ENCODE peak calls at places on chromosomes 12 and 14, in eight cellular contexts. One of them, this sample, is unnamed. For H4K20me1, the result is how much of the 10 kb centered on the place peaks cover.

GRCh38 chr12:26119391-26119981 is 5.4 kb downstream of the BHLHE41 start:
- DNase-seq in GM23338: peak
- DNase-seq in PC-3: peak
- DNase-seq in MM.1S: peak
- DNase-seq in SK-N-SH: peak
- DNase-seq in OCI-LY7: peak
- DNase-seq in hepatocyte: peak
- DNase-seq in HCT116: peak
- DNase-seq in this sample: peak

GRCh38 chr14:64614214-64614613 is 64.5 kb downstream of the PPP1R36 start:
- DNase-seq in HCT116: no peak
- DNase-seq in OCI-LY7: no peak
- DNase-seq in SK-N-SH: no peak
- DNase-seq in PC-3: no peak
- DNase-seq in hepatocyte: no peak
- DNase-seq in GM23338: no peak
- DNase-seq in MM.1S: no peak
- DNase-seq in this sample: no peak

GRCh38 chr12:31584782-31585181 is 6.2 kb downstream of the DENND5B start:
- DNase-seq in SK-N-SH: no peak
- DNase-seq in MM.1S: no peak
- DNase-seq in HCT116: no peak
- DNase-seq in PC-3: no peak
- DNase-seq in OCI-LY7: no peak
- DNase-seq in hepatocyte: no peak
- DNase-seq in GM23338: no peak
- DNase-seq in this sample: no peak

GRCh38 chr14:95256011-95256775 is 63.5 kb downstream of the CLMN start:
- DNase-seq in GM23338: no peak
- DNase-seq in hepatocyte: no peak
- DNase-seq in HCT116: no peak
- DNase-seq in PC-3: no peak
- DNase-seq in SK-N-SH: no peak
- DNase-seq in MM.1S: no peak
- DNase-seq in OCI-LY7: no peak
- DNase-seq in this sample: peak

GRCh38 chr14:50082784-50083466 is 33.4 kb downstream of the VCPKMT start:
- DNase-seq in OCI-LY7: peak
- DNase-seq in PC-3: no peak
- DNase-seq in HCT116: no peak
- DNase-seq in MM.1S: peak
- DNase-seq in hepatocyte: no peak
- DNase-seq in SK-N-SH: no peak
- DNase-seq in GM23338: no peak
- DNase-seq in this sample: no peak

GRCh38 chr12:67535176-67535575 is 113.4 kb upstream of the DYRK2 start:
- DNase-seq in HCT116: no peak
- DNase-seq in GM23338: peak
- DNase-seq in OCI-LY7: no peak
- DNase-seq in MM.1S: no peak
- DNase-seq in PC-3: no peak
- DNase-seq in SK-N-SH: no peak
- DNase-seq in hepatocyte: no peak
- DNase-seq in this sample: peak

GRCh38 chr12:52029686-52030085 is 21.6 kb upstream of the NR4A1 start:
- DNase-seq in hepatocyte: peak
- DNase-seq in SK-N-SH: peak
- DNase-seq in GM23338: peak
- DNase-seq in PC-3: peak
- DNase-seq in MM.1S: no peak
- DNase-seq in HCT116: no peak
- DNase-seq in OCI-LY7: no peak
- DNase-seq in this sample: peak

GRCh38 chr12:132444283-132444682 is 45.7 kb upstream of the FBRSL1 start:
- DNase-seq in HCT116: no peak
- DNase-seq in SK-N-SH: no peak
- DNase-seq in PC-3: no peak
- DNase-seq in hepatocyte: no peak
- DNase-seq in MM.1S: no peak
- DNase-seq in GM23338: no peak
- DNase-seq in OCI-LY7: no peak
- DNase-seq in this sample: no peak

GRCh38 chr14:92650581-92651105 is 97.8 kb downstream of the LGMN start:
- DNase-seq in hepatocyte: no peak
- DNase-seq in OCI-LY7: no peak
- DNase-seq in MM.1S: no peak
- DNase-seq in PC-3: no peak
- DNase-seq in GM23338: no peak
- DNase-seq in HCT116: no peak
- DNase-seq in SK-N-SH: no peak
- DNase-seq in this sample: no peak

GRCh38 chr14:103354141-103354540 is 20.1 kb downstream of the EIF5 start:
- DNase-seq in OCI-LY7: no peak
- DNase-seq in SK-N-SH: no peak
- DNase-seq in HCT116: no peak
- DNase-seq in PC-3: no peak
- DNase-seq in GM23338: no peak
- DNase-seq in MM.1S: no peak
- DNase-seq in hepatocyte: no peak
- DNase-seq in this sample: no peak

GRCh38 chr14:58942516-58942915 is 246.0 kb upstream of the DAAM1 start:
- DNase-seq in GM23338: no peak
- DNase-seq in PC-3: peak
- DNase-seq in MM.1S: no peak
- DNase-seq in hepatocyte: peak
- DNase-seq in HCT116: no peak
- DNase-seq in SK-N-SH: no peak
- DNase-seq in OCI-LY7: no peak
- DNase-seq in this sample: no peak

GRCh38 chr12:109493090-109493489 is 15.7 kb downstream of the UBE3B start:
- DNase-seq in PC-3: no peak
- DNase-seq in MM.1S: no peak
- DNase-seq in HCT116: no peak
- DNase-seq in OCI-LY7: no peak
- DNase-seq in GM23338: no peak
- DNase-seq in hepatocyte: no peak
- DNase-seq in SK-N-SH: no peak
- DNase-seq in this sample: no peak

GRCh38 chr12:2640281-2640680 is 154.5 kb upstream of the FKBP4 start:
- DNase-seq in MM.1S: no peak
- DNase-seq in HCT116: no peak
- DNase-seq in GM23338: no peak
- DNase-seq in hepatocyte: no peak
- DNase-seq in SK-N-SH: no peak
- DNase-seq in PC-3: no peak
- DNase-seq in OCI-LY7: no peak
- DNase-seq in this sample: no peak
- TF ChIP-seq CTCF in MM.1S: no peak
- TF ChIP-seq CTCF in HCT116: peak
- TF ChIP-seq CTCF in GM23338: peak
- TF ChIP-seq CTCF in hepatocyte: no peak
- TF ChIP-seq CTCF in SK-N-SH: peak
- TF ChIP-seq CTCF in PC-3: no peak
- TF ChIP-seq CTCF in OCI-LY7: no peak
- TF ChIP-seq CTCF in this sample: no peak

DNA sequence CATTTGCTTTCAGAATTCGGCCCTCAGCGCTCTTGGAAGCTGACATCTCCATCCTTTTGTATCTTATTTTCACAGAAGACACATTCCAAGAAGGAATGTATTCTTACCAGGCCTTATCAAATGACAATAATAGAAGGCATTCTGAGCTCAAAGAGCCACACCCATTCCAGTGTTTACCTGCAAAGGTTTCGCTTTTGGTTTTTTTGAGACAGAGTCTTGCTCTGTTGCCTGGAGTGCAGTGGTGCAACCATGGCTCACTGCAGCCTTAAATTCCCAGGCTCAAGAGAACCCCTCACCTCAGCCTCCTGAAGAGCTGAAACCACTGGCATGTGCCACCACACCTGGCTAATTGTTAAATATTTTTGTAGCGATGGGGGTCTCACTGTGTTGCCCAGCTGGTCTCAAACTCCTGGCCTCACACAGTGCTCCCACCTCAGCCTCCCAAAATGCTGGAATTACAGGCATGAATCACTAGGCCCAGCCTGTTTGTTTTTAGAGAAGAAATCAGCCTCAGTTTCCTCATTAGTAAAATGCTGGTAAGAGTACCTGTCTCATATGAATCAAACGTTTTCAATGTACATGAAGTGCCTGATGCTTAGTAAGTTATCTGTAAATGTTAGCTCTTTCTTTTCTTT is 69.2 kb downstream of the SLC6A12 start:
- DNase-seq in MM.1S: peak
- DNase-seq in PC-3: no peak
- DNase-seq in hepatocyte: no peak
- DNase-seq in GM23338: no peak
- DNase-seq in OCI-LY7: no peak
- DNase-seq in HCT116: no peak
- DNase-seq in SK-N-SH: no peak
- DNase-seq in this sample: no peak
- TF ChIP-seq EZH2phosphoT487 in MM.1S: no peak
- TF ChIP-seq EZH2phosphoT487 in PC-3: no peak
- TF ChIP-seq EZH2phosphoT487 in hepatocyte: no peak
- TF ChIP-seq EZH2phosphoT487 in GM23338: no peak
- TF ChIP-seq EZH2phosphoT487 in OCI-LY7: no peak
- TF ChIP-seq EZH2phosphoT487 in HCT116: no peak
- TF ChIP-seq EZH2phosphoT487 in SK-N-SH: no peak
- TF ChIP-seq EZH2phosphoT487 in this sample: no peak

DNA sequence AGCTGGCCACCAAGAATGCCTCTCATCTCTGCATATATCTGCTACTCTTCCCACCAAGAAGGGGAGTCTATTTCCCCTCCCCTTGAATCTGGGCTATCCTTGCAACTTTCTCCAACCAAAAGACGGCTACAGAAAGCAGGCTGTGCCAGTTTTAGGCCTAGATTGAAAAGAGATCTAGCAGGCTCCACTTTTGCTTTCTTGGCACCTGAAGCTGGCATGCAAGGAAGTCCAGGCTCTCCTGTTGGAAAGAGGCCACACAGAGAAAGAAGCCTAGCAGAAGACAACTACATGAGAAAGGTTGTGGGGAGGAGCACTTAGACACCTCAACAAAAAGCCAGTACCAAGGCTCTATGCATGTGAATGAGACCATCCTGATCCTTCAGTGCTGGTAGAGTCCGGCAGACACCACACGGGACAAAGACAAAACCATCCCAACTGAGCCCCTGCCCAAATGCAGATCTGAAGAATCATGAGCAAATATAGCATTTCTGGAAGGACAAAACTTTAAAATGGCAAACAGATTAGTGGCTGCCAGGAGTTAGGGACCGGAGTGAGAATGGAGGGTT is 68.0 kb downstream of the SPPL3 start:
- DNase-seq in PC-3: no peak
- DNase-seq in GM23338: no peak
- DNase-seq in SK-N-SH: no peak
- DNase-seq in hepatocyte: no peak
- DNase-seq in HCT116: no peak
- DNase-seq in MM.1S: no peak
- DNase-seq in OCI-LY7: no peak
- DNase-seq in this sample: no peak
- H4K20me1 ChIP-seq in PC-3: under half
- H4K20me1 ChIP-seq in GM23338: under half
- H4K20me1 ChIP-seq in SK-N-SH: half or more
- H4K20me1 ChIP-seq in hepatocyte: half or more
- H4K20me1 ChIP-seq in HCT116: under half
- H4K20me1 ChIP-seq in MM.1S: under half
- H4K20me1 ChIP-seq in OCI-LY7: under half
- H4K20me1 ChIP-seq in this sample: under half

DNA sequence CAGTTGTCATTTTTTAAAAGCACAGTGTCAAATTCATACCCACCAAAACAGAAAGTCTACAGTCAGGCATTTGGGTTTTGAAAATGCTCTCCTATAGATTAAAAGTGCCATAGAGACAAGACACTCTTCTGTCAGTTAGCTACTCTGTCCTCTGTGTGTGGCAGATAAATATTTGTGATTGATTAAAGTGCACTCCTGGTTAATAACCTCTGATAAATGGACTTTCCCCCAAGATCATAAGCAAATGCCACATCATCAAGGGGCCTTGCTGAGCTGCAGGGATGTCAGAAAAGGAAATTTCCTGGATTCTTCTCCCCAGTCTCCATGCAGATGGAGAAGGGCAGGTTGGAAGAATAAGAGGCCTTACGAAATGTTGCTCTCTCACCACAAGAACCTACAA is 1329.5 kb upstream of the TMEM132C start:
- DNase-seq in MM.1S: no peak
- DNase-seq in HCT116: no peak
- DNase-seq in SK-N-SH: no peak
- DNase-seq in GM23338: no peak
- DNase-seq in hepatocyte: no peak
- DNase-seq in OCI-LY7: no peak
- DNase-seq in PC-3: no peak
- DNase-seq in this sample: no peak
- TF ChIP-seq CTCF in MM.1S: no peak
- TF ChIP-seq CTCF in HCT116: no peak
- TF ChIP-seq CTCF in SK-N-SH: no peak
- TF ChIP-seq CTCF in GM23338: no peak
- TF ChIP-seq CTCF in hepatocyte: no peak
- TF ChIP-seq CTCF in OCI-LY7: no peak
- TF ChIP-seq CTCF in PC-3: no peak
- TF ChIP-seq CTCF in this sample: no peak

DNA sequence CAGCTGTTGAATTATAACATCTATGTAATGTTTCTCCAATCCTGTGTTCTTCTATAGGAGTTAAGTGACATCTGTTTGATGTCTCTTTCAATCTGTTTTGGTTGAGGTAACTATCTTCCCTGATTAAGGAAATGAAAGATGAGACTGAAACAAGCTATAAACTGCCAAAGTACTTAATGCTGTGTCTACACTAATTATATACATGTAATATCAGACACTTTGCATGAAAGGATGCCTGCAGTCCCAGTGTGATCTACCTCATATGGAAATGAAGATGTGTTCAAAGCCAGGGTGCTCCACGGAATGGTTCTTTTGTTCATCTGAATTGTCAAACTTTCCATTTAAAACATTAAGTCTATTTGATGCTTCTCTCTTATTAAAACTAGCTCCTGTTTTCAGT is 958.3 kb downstream of the GALC start:
- DNase-seq in SK-N-SH: no peak
- DNase-seq in HCT116: no peak
- DNase-seq in GM23338: no peak
- DNase-seq in MM.1S: peak
- DNase-seq in hepatocyte: no peak
- DNase-seq in OCI-LY7: no peak
- DNase-seq in PC-3: no peak
- DNase-seq in this sample: no peak
- TF ChIP-seq EZH2phosphoT487 in SK-N-SH: no peak
- TF ChIP-seq EZH2phosphoT487 in HCT116: no peak
- TF ChIP-seq EZH2phosphoT487 in GM23338: no peak
- TF ChIP-seq EZH2phosphoT487 in MM.1S: no peak
- TF ChIP-seq EZH2phosphoT487 in hepatocyte: no peak
- TF ChIP-seq EZH2phosphoT487 in OCI-LY7: no peak
- TF ChIP-seq EZH2phosphoT487 in PC-3: no peak
- TF ChIP-seq EZH2phosphoT487 in this sample: no peak